ENCODE peak calls at places on chromosomes 4 and X, in ten cellular contexts. U, A, K, S, Q, E, P, T, M and J are unnamed samples.

GRCh38 chrX:16188687-16189086 is 21.4 kb downstream of the MAGEB17 start:
- DNase-seq in K (no peak), M (no peak), E (no peak), T (no peak), A (no peak), P (no peak), Q (no peak), U (no peak), S (no peak), J (no peak)

GRCh38 chr4:133129237-133129636 is 19.9 kb upstream of the PCDH10 start:
- DNase-seq in T (no peak), S (no peak), Q (no peak), M (no peak), A (no peak), U (no peak), E (no peak), K (no peak), P (no peak), J (no peak)

GRCh38 chrX:63656871-63657580 is 128.0 kb downstream of the ARHGEF9 start:
- DNase-seq in M (no peak), Q (no peak), K (no peak), E (peak; percentile 7), T (no peak), S (peak; percentile 52), P (no peak), U (no peak), A (peak; percentile 76), J (peak; percentile 4)

GRCh38 chr4:25113915-25114904 is 46.0 kb downstream of the SEPSECS start:
- DNase-seq in K (no peak), M (no peak), T (no peak), U (no peak), S (no peak), A (no peak), Q (no peak), P (no peak), E (no peak), J (no peak)

GRCh38 chr4:128455076-128455345 is 167.4 kb upstream of the PGRMC2 start:
- DNase-seq in T (no peak), E (no peak), K (no peak), U (no peak), P (no peak), A (no peak), M (no peak), Q (no peak), S (no peak), J (no peak)

GRCh38 chr4:95732061-95732460 is 107.8 kb upstream of the PDHA2 start:
- DNase-seq in A (no peak), U (no peak), M (no peak), Q (no peak), T (no peak), P (no peak), K (no peak), S (no peak), E (no peak), J (no peak)

GRCh38 chr4:149999485-150000074 is 78.7 kb upstream of the DCLK2 start:
- DNase-seq in P (no peak), A (no peak), S (peak; percentile 21), T (peak; percentile 55), Q (no peak), M (peak; percentile 60), U (no peak), K (no peak), E (peak; percentile 65), J (no peak)

GRCh38 chr4:111283066-111283677 is 660.3 kb upstream of the PITX2 start:
- DNase-seq in S (peak; percentile 28), A (peak; percentile 78), M (peak; percentile 89), P (peak; percentile 4), U (peak; percentile 29), Q (peak; percentile 64), K (no peak), T (peak; percentile 66), E (peak; percentile 65), J (peak; percentile 21)

GRCh38 chr4:123705419-123705818 is 308.8 kb downstream of the SPRY1 start:
- DNase-seq in K (no peak), A (no peak), E (no peak), Q (no peak), P (no peak), S (no peak), T (no peak), U (no peak), M (no peak), J (no peak)

GRCh38 chr4:98521486-98521885 is 136.9 kb downstream of the TSPAN5 start:
- DNase-seq in P (no peak), E (no peak), S (no peak), T (peak; percentile 79), U (no peak), K (no peak), A (no peak), M (no peak), Q (no peak), J (no peak)

GRCh38 chrX:10485331-10485730 is 135.1 kb downstream of the MID1 start:
- DNase-seq in S (no peak), M (no peak), A (no peak), Q (no peak), U (no peak), P (no peak), E (no peak), T (no peak), K (no peak), J (no peak)

GRCh38 chr4:1403591-1404572 is 2.4 kb downstream of the NKX1-1 start:
- DNase-seq in K (peak; percentile 55), A (peak; percentile 78), S (no peak), E (no peak), U (no peak), Q (peak; percentile 63), M (peak; percentile 65), T (no peak), P (no peak), J (no peak)

GRCh38 chr4:94455081-94455480 is 3.3 kb downstream of the PDLIM5 start:
- DNase-seq in A (peak; percentile 92), K (no peak), Q (no peak), M (no peak), S (peak; percentile 25), T (no peak), E (no peak), P (no peak), U (peak; percentile 23), J (peak; percentile 46)

GRCh38 chr4:78247541-78248285 is 190.6 kb downstream of the FRAS1 start:
- DNase-seq in U (no peak), P (no peak), E (peak; percentile 34), Q (no peak), S (no peak), M (no peak), K (no peak), T (no peak), A (no peak), J (no peak)

GRCh38 chr4:161121451-161121850 is 1042.3 kb downstream of the FSTL5 start:
- DNase-seq in K (no peak), P (no peak), E (peak; percentile 14), U (no peak), S (no peak), Q (no peak), A (no peak), M (no peak), T (no peak), J (no peak)

DNA sequence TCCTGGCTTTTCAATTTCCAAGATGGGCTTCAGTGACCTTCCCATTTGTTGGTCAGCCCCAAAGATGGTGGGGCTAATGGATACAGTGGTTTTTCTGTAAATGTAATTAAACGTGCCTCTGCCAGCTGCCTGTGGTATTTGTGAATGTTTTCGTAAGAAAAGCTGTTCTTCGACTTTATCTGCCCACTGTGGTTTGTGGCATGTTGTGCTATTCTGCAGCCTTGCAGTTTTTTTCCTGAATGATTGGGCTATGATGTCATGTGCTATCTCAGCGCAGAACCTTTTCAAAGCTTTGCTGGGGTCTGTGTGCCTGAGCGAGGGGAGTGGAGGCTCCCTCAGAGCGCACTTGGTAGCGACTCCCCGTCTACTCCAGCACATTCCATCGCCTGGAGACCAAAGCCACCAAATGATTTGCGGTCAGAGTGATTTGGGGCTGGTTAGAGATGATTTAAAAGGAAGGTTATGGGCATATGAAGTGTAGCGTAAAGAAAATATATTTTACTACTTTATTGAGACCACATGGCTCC is 137.5 kb downstream of the PALLD start:
- DNase-seq in E (peak; percentile 85), P (no peak), A (no peak), K (no peak), T (no peak), M (no peak), S (peak; percentile 99), U (no peak), Q (no peak), J (no peak)
- H3K4me1 ChIP-seq in E (peaks cover 2% of the 10 kb centered on the region), P (peaks cover 4% of the 10 kb centered on the region), A (peaks cover 1% of the 10 kb centered on the region), K (no peaks in the 10 kb centered on the region), T (peaks cover 38% of the 10 kb centered on the region), M (peaks cover 14% of the 10 kb centered on the region), S (peaks cover 57% of the 10 kb centered on the region), U (no peaks in the 10 kb centered on the region), Q (peaks cover 22% of the 10 kb centered on the region), J (peaks cover 28% of the 10 kb centered on the region)

DNA sequence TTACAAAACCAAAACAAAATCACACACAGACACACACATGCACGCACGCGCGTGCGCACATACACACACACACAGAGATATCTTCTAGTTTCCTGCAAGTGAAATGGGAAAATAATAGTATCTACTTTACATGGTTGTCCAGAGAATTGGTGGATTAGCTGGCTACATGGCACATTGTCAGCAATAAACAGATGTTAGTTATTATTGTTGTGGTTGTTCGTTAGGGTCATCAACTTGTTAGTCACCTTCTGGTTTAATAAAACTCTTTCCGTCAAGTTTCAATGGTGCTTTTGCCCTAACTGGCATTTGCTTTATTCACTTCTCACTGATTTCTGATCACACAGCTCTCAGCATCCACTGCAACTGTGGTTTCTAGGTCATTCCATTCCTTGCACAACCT is 25.5 kb upstream of the RASL11B start:
- DNase-seq in A (no peak), S (no peak), E (no peak), T (no peak), M (no peak), P (no peak), Q (no peak), U (no peak), K (no peak), J (no peak)
- H3K4me1 ChIP-seq in A (no peaks in the 10 kb centered on the region), S (peaks cover 13% of the 10 kb centered on the region), E (peaks cover 41% of the 10 kb centered on the region), T (peaks cover 12% of the 10 kb centered on the region), M (peaks cover 31% of the 10 kb centered on the region), P (no peaks in the 10 kb centered on the region), Q (no peaks in the 10 kb centered on the region), U (no peaks in the 10 kb centered on the region), K (no peaks in the 10 kb centered on the region), J (peaks cover 36% of the 10 kb centered on the region)

GRCh38 chr4:87045659-87046058 is 110.8 kb downstream of the AFF1 start:
- DNase-seq in M (no peak), T (no peak), A (no peak), Q (no peak), K (no peak), S (no peak), P (no peak), E (no peak), U (no peak), J (no peak)
- H3K4me1 ChIP-seq in M (peaks cover 10% of the 10 kb centered on the region), T (peaks cover 51% of the 10 kb centered on the region), A (peaks cover 5% of the 10 kb centered on the region), Q (peaks cover 52% of the 10 kb centered on the region), K (peaks cover 30% of the 10 kb centered on the region), S (peaks cover 4% of the 10 kb centered on the region), P (no peaks in the 10 kb centered on the region), E (peaks cover 26% of the 10 kb centered on the region), U (peaks cover 40% of the 10 kb centered on the region), J (peaks cover 18% of the 10 kb centered on the region)

DNA sequence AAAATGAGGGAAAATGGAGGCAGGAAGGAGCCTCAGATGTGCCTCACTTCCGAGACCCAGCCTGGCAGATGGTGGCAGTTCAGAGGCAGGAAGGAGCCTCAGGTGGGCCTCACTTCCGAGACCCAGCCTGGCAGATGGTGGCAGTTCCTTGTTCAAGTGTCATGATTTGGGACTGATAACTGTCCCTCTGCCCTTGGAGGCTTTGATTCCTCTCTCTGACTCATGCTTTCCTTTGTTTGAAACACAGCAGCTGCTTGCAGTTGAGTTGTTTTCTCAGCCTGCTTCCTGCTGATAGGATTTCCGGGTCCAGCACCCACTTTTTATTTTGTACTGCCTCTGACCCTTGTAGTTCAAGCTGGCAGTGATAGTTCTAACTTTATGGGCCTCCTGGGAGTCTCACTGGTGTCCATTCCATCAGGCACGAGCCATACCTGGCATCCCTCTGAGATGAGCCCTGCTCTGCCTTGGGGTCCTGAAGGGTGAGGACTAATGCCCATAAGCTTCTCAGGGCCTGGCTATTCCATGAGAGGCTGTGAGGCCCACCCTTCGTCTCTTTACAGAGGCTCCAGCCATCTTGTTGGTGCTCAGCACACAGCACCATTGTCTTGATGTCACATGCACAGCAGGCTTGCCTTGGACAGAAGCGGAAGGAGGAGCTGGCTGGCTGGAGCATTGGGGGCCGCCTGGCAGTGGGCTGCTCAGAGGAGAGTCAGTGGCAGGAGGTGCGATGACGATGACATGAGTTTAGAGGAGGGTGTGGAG is 13.0 kb downstream of the RGS12 start:
- DNase-seq in K (peak; percentile 65), U (no peak), T (no peak), M (peak; percentile 43), P (no peak), A (peak; percentile 55), E (peak; percentile 11), S (peak; percentile 38), Q (peak; percentile 49), J (no peak)
- H3K4me1 ChIP-seq in K (peaks cover 36% of the 10 kb centered on the region), U (peaks cover 33% of the 10 kb centered on the region), T (peaks cover 31% of the 10 kb centered on the region), M (peaks cover 4% of the 10 kb centered on the region), P (peaks cover 27% of the 10 kb centered on the region), A (no peaks in the 10 kb centered on the region), E (no peaks in the 10 kb centered on the region), S (peaks cover 44% of the 10 kb centered on the region), Q (peaks cover 48% of the 10 kb centered on the region), J (peaks cover 37% of the 10 kb centered on the region)